ENCODE peak calls at places on chromosomes 11 and 22, in four cellular contexts. J is heart left ventricle, R is epithelial cell of esophagus, V is astrocyte of the cerebellum. B is an unnamed sample.

GRCh38 chr11:92180664-92181251 is 43.9 kb upstream of the FAT3 start:
- DNase-seq in J (no peak), R (peak), V (peak), B (peak)

GRCh38 chr11:124897681-124898680 is at the start of gene ROBO4:
- DNase-seq in J (peak), R (peak), V (peak), B (peak)

GRCh38 chr11:40867991-40868685 is 591.3 kb downstream of the LRRC4C start:
- DNase-seq in J (no peak), R (peak), V (no peak), B (no peak)

GRCh38 chr11:1922411-1923113 is 3.1 kb downstream of the TNNT3 start:
- DNase-seq in J (peak), R (no peak), V (no peak), B (no peak)

GRCh38 chr22:41264408-41264941 is 21.5 kb downstream of the RANGAP1 start:
- DNase-seq in J (no peak), R (no peak), V (no peak), B (no peak)

GRCh38 chr11:47609675-47610074 is 15.5 kb upstream of the C1QTNF4 start:
- DNase-seq in J (no peak), R (no peak), V (no peak), B (no peak)

GRCh38 chr11:103803062-103803461 is 233.4 kb upstream of the DDI1 start:
- DNase-seq in J (no peak), R (peak), V (no peak), B (no peak)

GRCh38 chr11:114250180-114250579 is 46.0 kb upstream of the NNMT start:
- DNase-seq in J (no peak), R (no peak), V (no peak), B (no peak)

GRCh38 chr11:123482225-123482624 is 52.2 kb downstream of the GRAMD1B start:
- DNase-seq in J (no peak), R (no peak), V (no peak), B (no peak)

GRCh38 chr22:48321986-48322545 is 1505.6 kb downstream of the BRD1 start:
- DNase-seq in J (peak), R (no peak), V (no peak), B (no peak)

GRCh38 chr11:132116516-132116915 is 746.1 kb downstream of the NTM start:
- DNase-seq in J (no peak), R (no peak), V (no peak), B (no peak)

GRCh38 chr11:69974528-69974927 is 103.6 kb upstream of the ANO1 start:
- DNase-seq in J (no peak), R (no peak), V (no peak), B (no peak)

GRCh38 chr11:95715777-95716241 is 73.8 kb downstream of the FAM76B start:
- DNase-seq in J (no peak), R (peak), V (peak), B (no peak)

GRCh38 chr11:19880088-19880345 is 167.4 kb downstream of the NAV2 start:
- DNase-seq in J (no peak), R (no peak), V (no peak), B (no peak)

GRCh38 chr22:44573451-44573850 is 75.4 kb upstream of the RTL6 start:
- DNase-seq in J (peak), R (no peak), V (no peak), B (no peak)

GRCh38 chr22:49838771-49839717 is 11.4 kb upstream of the BRD1 start:
- DNase-seq in J (no peak), R (no peak), V (no peak), B (no peak)

GRCh38 chr22:48825802-48826520 is 1001.7 kb downstream of the BRD1 start:
- DNase-seq in J (no peak), R (no peak), V (no peak), B (no peak)

GRCh38 chr11:121890377-121890776 is 225.6 kb downstream of the BLID start:
- DNase-seq in J (no peak), R (peak), V (peak), B (peak)

GRCh38 chr11:115222218-115222862 is 281.9 kb downstream of the CADM1 start:
- DNase-seq in J (no peak), R (peak), V (peak), B (peak)

GRCh38 chr11:129846508-129847335 is 31.1 kb downstream of the TMEM45B start:
- DNase-seq in J (no peak), R (peak), V (peak), B (peak)

GRCh38 chr11:7348432-7349298 is 97.0 kb downstream of the SYT9 start:
- DNase-seq in J (no peak), R (peak), V (no peak), B (no peak)

GRCh38 chr22:23070418-23071162 is at the start of gene GNAZ:
- DNase-seq in J (peak), R (no peak), V (no peak), B (no peak)

GRCh38 chr11:129447654-129448239 is 72.1 kb downstream of the BARX2 start:
- DNase-seq in J (no peak), R (no peak), V (no peak), B (no peak)

GRCh38 chr22:20130319-20130718 is 1.3 kb upstream of the ZDHHC8 start:
- DNase-seq in J (no peak), R (peak), V (no peak), B (no peak)

GRCh38 chr22:37843746-37844089 is 416 bp downstream of the ANKRD54 start:
- DNase-seq in J (peak), R (no peak), V (no peak), B (no peak)

GRCh38 chr22:20131593-20131855 is at the start of gene ZDHHC8:
- DNase-seq in J (no peak), R (peak), V (no peak), B (no peak)

DNA sequence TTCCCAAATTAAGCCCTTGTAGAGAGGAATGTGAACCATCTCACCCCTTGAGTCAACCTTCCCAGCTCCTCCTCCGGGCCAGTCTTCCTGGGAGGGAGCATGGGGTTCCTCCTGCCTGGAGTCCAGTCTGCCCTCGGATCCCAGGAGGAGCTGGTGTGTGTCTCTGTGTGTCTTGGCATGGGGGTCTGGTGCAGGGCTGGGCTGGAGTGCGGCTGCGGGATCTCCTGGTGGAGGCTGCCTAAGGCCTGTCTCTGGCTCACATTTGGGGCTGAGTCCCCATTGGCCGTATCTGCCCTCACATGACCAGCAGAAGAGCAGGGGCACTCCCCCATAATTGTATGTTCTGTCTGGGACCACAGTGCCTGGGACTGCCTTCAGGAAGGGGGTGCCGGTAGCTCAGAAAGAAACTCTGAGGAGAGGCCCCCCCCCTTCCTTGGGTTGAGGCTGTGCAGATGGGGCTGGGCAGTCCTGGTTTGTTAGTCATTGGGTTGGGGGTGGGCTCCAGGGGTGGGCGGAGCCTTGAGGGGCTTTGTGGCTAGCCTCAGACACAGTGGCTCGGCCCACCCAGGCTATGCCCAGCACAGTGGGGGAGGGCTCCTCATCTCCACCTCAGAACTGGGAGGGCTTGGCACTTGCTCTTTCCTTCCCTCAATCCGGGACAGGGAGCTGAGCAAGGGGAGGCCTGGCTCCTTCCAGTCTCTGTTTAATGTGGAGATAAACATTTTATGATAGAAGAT is 2.9 kb downstream of the C1QTNF5 start:
- DNase-seq in J (no peak), R (no peak), V (peak), B (no peak)
- H3K4me3 ChIP-seq in J (no peak), R (no peak), V (peak), B (peak)

GRCh38 chr11:110712643-110713468 is 619 bp upstream of the ARHGAP20 start:
- DNase-seq in J (no peak), R (peak), V (peak), B (no peak)
- TF ChIP-seq CTCF in J (no peak), R (no peak), V (peak), B (no peak)

GRCh38 chr11:35099278-35100018 is 39.5 kb upstream of the CD44 start:
- DNase-seq in J (no peak), R (peak), V (no peak), B (no peak)
- H3K4me3 ChIP-seq in J (no peak), R (no peak), V (no peak), B (no peak)

GRCh38 chr11:3046641-3047040 is 10.6 kb downstream of the CARS1 start:
- DNase-seq in J (no peak), R (no peak), V (no peak), B (no peak)

GRCh38 chr11:3044004-3044403 is 13.2 kb downstream of the CARS1 start:
- DNase-seq in J (no peak), R (no peak), V (no peak), B (no peak)

GRCh38 chr11:3047637-3048036 is 9.6 kb downstream of the CARS1 start:
- DNase-seq in J (no peak), R (no peak), V (no peak), B (no peak)

GRCh38 chr11:3044915-3045314 is 12.3 kb downstream of the CARS1 start:
- DNase-seq in J (no peak), R (no peak), V (no peak), B (no peak)

GRCh38 chr11:3046190-3046589 is 11.0 kb downstream of the CARS1 start:
- DNase-seq in J (no peak), R (no peak), V (no peak), B (no peak)
- TF ChIP-seq CTCF in J (no peak), R (peak), V (peak), B (peak)